ENCODE peak calls at places on chromosomes 1 and 21, in six cellular contexts. One of them, this sample, is unnamed.

GRCh38 chr1:7149080-7149838 is 364.0 kb downstream of the CAMTA1 start:
- DNase-seq in K562: no peak
- DNase-seq in WTC11: peak
- DNase-seq in A549: no peak
- DNase-seq in H1: peak
- DNase-seq in HepG2: no peak
- DNase-seq in this sample: no peak

GRCh38 chr21:32412998-32413504 is 545 bp downstream of the EVA1C start:
- DNase-seq in K562: no peak
- DNase-seq in WTC11: peak
- DNase-seq in A549: no peak
- DNase-seq in H1: no peak
- DNase-seq in HepG2: no peak
- DNase-seq in this sample: peak

GRCh38 chr1:101051688-101052638 is 26.4 kb upstream of the DPH5 start:
- DNase-seq in K562: no peak
- DNase-seq in WTC11: no peak
- DNase-seq in A549: no peak
- DNase-seq in H1: no peak
- DNase-seq in HepG2: no peak
- DNase-seq in this sample: no peak

GRCh38 chr1:231919900-231920299 is 293.3 kb downstream of the DISC1 start:
- DNase-seq in K562: no peak
- DNase-seq in WTC11: no peak
- DNase-seq in A549: no peak
- DNase-seq in H1: no peak
- DNase-seq in HepG2: no peak
- DNase-seq in this sample: no peak

GRCh38 chr1:147496571-147496970 is 44.7 kb upstream of the BCL9 start:
- DNase-seq in K562: peak
- DNase-seq in WTC11: peak
- DNase-seq in A549: peak
- DNase-seq in H1: no peak
- DNase-seq in HepG2: peak
- DNase-seq in this sample: peak

GRCh38 chr1:153626929-153627796 is at the start of gene S100A13:
- DNase-seq in K562: peak
- DNase-seq in WTC11: peak
- DNase-seq in A549: peak
- DNase-seq in H1: peak
- DNase-seq in HepG2: peak
- DNase-seq in this sample: peak

GRCh38 chr1:55063562-55063942 is 24.2 kb downstream of the PCSK9 start:
- DNase-seq in K562: no peak
- DNase-seq in WTC11: no peak
- DNase-seq in A549: no peak
- DNase-seq in H1: no peak
- DNase-seq in HepG2: no peak
- DNase-seq in this sample: no peak

GRCh38 chr1:9417695-9418094 is 121.6 kb upstream of the SLC25A33 start:
- DNase-seq in K562: no peak
- DNase-seq in WTC11: no peak
- DNase-seq in A549: no peak
- DNase-seq in H1: no peak
- DNase-seq in HepG2: no peak
- DNase-seq in this sample: no peak

GRCh38 chr1:233972563-233972950 is 68.1 kb downstream of the SLC35F3 start:
- DNase-seq in K562: no peak
- DNase-seq in WTC11: no peak
- DNase-seq in A549: no peak
- DNase-seq in H1: no peak
- DNase-seq in HepG2: no peak
- DNase-seq in this sample: no peak

GRCh38 chr1:10791117-10791951 is 5.1 kb downstream of the CASZ1 start:
- DNase-seq in K562: no peak
- DNase-seq in WTC11: no peak
- DNase-seq in A549: no peak
- DNase-seq in H1: no peak
- DNase-seq in HepG2: no peak
- DNase-seq in this sample: no peak

GRCh38 chr21:38912355-38912619 is 106.6 kb downstream of the ETS2 start:
- DNase-seq in K562: no peak
- DNase-seq in WTC11: no peak
- DNase-seq in A549: no peak
- DNase-seq in H1: no peak
- DNase-seq in HepG2: no peak
- DNase-seq in this sample: no peak

GRCh38 chr21:42081138-42081537 is 10.0 kb downstream of the UMODL1 start:
- DNase-seq in K562: no peak
- DNase-seq in WTC11: no peak
- DNase-seq in A549: no peak
- DNase-seq in H1: no peak
- DNase-seq in HepG2: no peak
- DNase-seq in this sample: no peak

GRCh38 chr1:33346921-33347649 is 26.2 kb upstream of the A3GALT2 start:
- DNase-seq in K562: no peak
- DNase-seq in WTC11: no peak
- DNase-seq in A549: peak
- DNase-seq in H1: no peak
- DNase-seq in HepG2: peak
- DNase-seq in this sample: peak

GRCh38 chr21:45910548-45911221 is 70.9 kb upstream of the COL6A1 start:
- DNase-seq in K562: no peak
- DNase-seq in WTC11: no peak
- DNase-seq in A549: no peak
- DNase-seq in H1: no peak
- DNase-seq in HepG2: no peak
- DNase-seq in this sample: no peak

GRCh38 chr1:196608401-196609113 is at the start of gene KCNT2:
- DNase-seq in K562: peak
- DNase-seq in WTC11: peak
- DNase-seq in A549: peak
- DNase-seq in H1: peak
- DNase-seq in HepG2: no peak
- DNase-seq in this sample: peak

GRCh38 chr1:92488832-92489231 is 2.1 kb upstream of the GFI1 start:
- DNase-seq in K562: no peak
- DNase-seq in WTC11: no peak
- DNase-seq in A549: no peak
- DNase-seq in H1: no peak
- DNase-seq in HepG2: no peak
- DNase-seq in this sample: no peak

GRCh38 chr1:115182012-115182715 is 92.9 kb upstream of the TSPAN2 start:
- DNase-seq in K562: no peak
- DNase-seq in WTC11: no peak
- DNase-seq in A549: no peak
- DNase-seq in H1: no peak
- DNase-seq in HepG2: no peak
- DNase-seq in this sample: no peak
- TF ChIP-seq JUN in K562: no peak
- TF ChIP-seq JUN in WTC11: no peak
- TF ChIP-seq JUN in A549: no peak
- TF ChIP-seq JUN in H1: no peak
- TF ChIP-seq JUN in HepG2: no peak
- TF ChIP-seq JUN in this sample: no peak

GRCh38 chr1:17009706-17010105 is 2.0 kb downstream of the ATP13A2 start:
- DNase-seq in K562: no peak
- DNase-seq in WTC11: no peak
- DNase-seq in A549: no peak
- DNase-seq in H1: no peak
- DNase-seq in HepG2: peak
- DNase-seq in this sample: no peak
- TF ChIP-seq JUN in K562: no peak
- TF ChIP-seq JUN in WTC11: no peak
- TF ChIP-seq JUN in A549: no peak
- TF ChIP-seq JUN in H1: no peak
- TF ChIP-seq JUN in HepG2: no peak
- TF ChIP-seq JUN in this sample: no peak

GRCh38 chr1:230441630-230442029 is 15.5 kb upstream of the PGBD5 start:
- DNase-seq in K562: no peak
- DNase-seq in WTC11: peak
- DNase-seq in A549: no peak
- DNase-seq in H1: peak
- DNase-seq in HepG2: no peak
- DNase-seq in this sample: no peak

DNA sequence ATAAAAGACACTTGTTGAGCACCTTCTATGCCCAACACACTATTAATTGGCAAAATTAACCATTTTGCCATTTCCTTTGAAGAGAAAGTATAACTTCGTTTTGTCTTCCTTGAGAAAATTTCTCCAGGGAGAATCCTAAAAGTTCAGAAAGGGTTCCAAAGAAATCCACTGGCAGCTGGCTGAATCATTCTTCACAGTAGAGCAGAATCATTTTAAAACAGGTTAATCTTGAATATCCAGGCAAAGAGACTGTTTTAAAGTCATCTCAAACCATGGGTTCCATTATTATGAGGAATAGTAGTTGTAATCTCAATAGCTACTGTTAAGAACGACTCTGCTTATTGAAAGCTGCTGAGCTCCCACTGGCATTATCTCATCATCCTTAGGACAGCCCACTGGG is 15.1 kb upstream of the PGBD5 start:
- DNase-seq in K562: no peak
- DNase-seq in WTC11: no peak
- DNase-seq in A549: no peak
- DNase-seq in H1: no peak
- DNase-seq in HepG2: no peak
- DNase-seq in this sample: no peak
- TF ChIP-seq JUN in K562: no peak
- TF ChIP-seq JUN in WTC11: no peak
- TF ChIP-seq JUN in A549: no peak
- TF ChIP-seq JUN in H1: no peak
- TF ChIP-seq JUN in HepG2: no peak
- TF ChIP-seq JUN in this sample: no peak

GRCh38 chr1:155304558-155305063 is 3.4 kb upstream of the PKLR start:
- DNase-seq in K562: no peak
- DNase-seq in WTC11: no peak
- DNase-seq in A549: no peak
- DNase-seq in H1: no peak
- DNase-seq in HepG2: peak
- DNase-seq in this sample: no peak

GRCh38 chr1:155309423-155310021 is 856 bp downstream of the FDPS start:
- DNase-seq in K562: peak
- DNase-seq in WTC11: no peak
- DNase-seq in A549: no peak
- DNase-seq in H1: no peak
- DNase-seq in HepG2: no peak
- DNase-seq in this sample: peak

GRCh38 chr1:155308493-155309422 is at the start of gene FDPS:
- DNase-seq in K562: peak
- DNase-seq in WTC11: peak
- DNase-seq in A549: peak
- DNase-seq in H1: peak
- DNase-seq in HepG2: peak
- DNase-seq in this sample: peak

GRCh38 chr1:155305881-155306391 is 2.7 kb upstream of the FDPS start:
- DNase-seq in K562: no peak
- DNase-seq in WTC11: no peak
- DNase-seq in A549: no peak
- DNase-seq in H1: no peak
- DNase-seq in HepG2: peak
- DNase-seq in this sample: no peak

DNA sequence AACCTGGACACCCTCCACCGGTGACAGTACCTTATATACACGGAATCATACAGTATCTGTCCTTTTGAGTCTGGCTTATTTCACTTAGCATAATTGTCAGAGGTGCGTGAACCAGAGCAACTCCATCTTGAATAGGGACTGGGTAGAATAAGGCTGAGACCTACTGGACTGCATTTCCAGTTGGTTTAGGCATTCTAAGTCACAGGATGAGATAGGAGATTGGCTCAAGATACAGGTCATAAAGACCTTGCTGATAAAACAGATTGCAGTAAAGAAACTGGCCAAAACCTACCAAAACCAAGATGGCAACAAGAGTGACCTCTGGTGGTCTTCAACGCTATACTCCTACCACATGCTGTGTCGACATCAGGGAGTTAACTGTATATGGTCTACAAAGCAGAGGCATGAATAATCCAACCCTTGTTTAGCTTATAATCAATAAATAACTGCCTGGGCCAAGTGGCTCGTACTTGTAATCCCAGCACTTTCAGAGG is 1.4 kb upstream of the FDPS start:
- DNase-seq in K562: no peak
- DNase-seq in WTC11: no peak
- DNase-seq in A549: no peak
- DNase-seq in H1: no peak
- DNase-seq in HepG2: peak
- DNase-seq in this sample: peak
- TF ChIP-seq JUN in K562: no peak
- TF ChIP-seq JUN in WTC11: no peak
- TF ChIP-seq JUN in A549: no peak
- TF ChIP-seq JUN in H1: no peak
- TF ChIP-seq JUN in HepG2: no peak
- TF ChIP-seq JUN in this sample: no peak

GRCh38 chr1:39671793-39672550 is at the start of gene NT5C1A:
- DNase-seq in K562: peak
- DNase-seq in WTC11: peak
- DNase-seq in A549: peak
- DNase-seq in H1: peak
- DNase-seq in HepG2: no peak
- DNase-seq in this sample: no peak

GRCh38 chr1:39672551-39672947 is 642 bp upstream of the NT5C1A start:
- DNase-seq in K562: peak
- DNase-seq in WTC11: peak
- DNase-seq in A549: peak
- DNase-seq in H1: peak
- DNase-seq in HepG2: no peak
- DNase-seq in this sample: peak

GRCh38 chr1:39670689-39671088 is 1.2 kb downstream of the NT5C1A start:
- DNase-seq in K562: no peak
- DNase-seq in WTC11: no peak
- DNase-seq in A549: no peak
- DNase-seq in H1: no peak
- DNase-seq in HepG2: no peak
- DNase-seq in this sample: no peak

GRCh38 chr1:39673215-39673614 is 1.3 kb upstream of the NT5C1A start:
- DNase-seq in K562: no peak
- DNase-seq in WTC11: no peak
- DNase-seq in A549: no peak
- DNase-seq in H1: no peak
- DNase-seq in HepG2: no peak
- DNase-seq in this sample: no peak

GRCh38 chr1:39671433-39671792 is 494 bp downstream of the NT5C1A start:
- DNase-seq in K562: peak
- DNase-seq in WTC11: peak
- DNase-seq in A549: no peak
- DNase-seq in H1: peak
- DNase-seq in HepG2: no peak
- DNase-seq in this sample: no peak
- TF ChIP-seq JUN in K562: no peak
- TF ChIP-seq JUN in WTC11: no peak
- TF ChIP-seq JUN in A549: no peak
- TF ChIP-seq JUN in H1: no peak
- TF ChIP-seq JUN in HepG2: no peak
- TF ChIP-seq JUN in this sample: no peak

GRCh38 chr1:246483204-246483933 is 23.7 kb downstream of the SMYD3 start:
- DNase-seq in K562: no peak
- DNase-seq in WTC11: no peak
- DNase-seq in A549: no peak
- DNase-seq in H1: no peak
- DNase-seq in HepG2: no peak
- DNase-seq in this sample: peak
- TF ChIP-seq JUN in K562: no peak
- TF ChIP-seq JUN in WTC11: no peak
- TF ChIP-seq JUN in A549: no peak
- TF ChIP-seq JUN in H1: no peak
- TF ChIP-seq JUN in HepG2: no peak
- TF ChIP-seq JUN in this sample: no peak

This sample was measured in endothelial cell of umbilical vein.